ENCODE peak calls at places on chromosome 15, in four cellular contexts. N, S, E and T are unnamed samples.

GRCh38 chr15:62348528-62349087 is 183.5 kb upstream of the C2CD4B start:
- DNase-seq in N (no peak), S (no peak), E (no peak), T (no peak)

GRCh38 chr15:40441012-40441735 is 421 bp downstream of the BAHD1 start:
- DNase-seq in N (no peak), S (no peak), E (no peak), T (no peak)

GRCh38 chr15:41936649-41937567 is 35.4 kb downstream of the EHD4 start:
- DNase-seq in N (no peak), S (peak; percentile 66), E (no peak), T (no peak)

GRCh38 chr15:34119291-34119690 is 17.4 kb downstream of the PGBD4 start:
- DNase-seq in N (peak; percentile 41), S (no peak), E (no peak), T (no peak)

GRCh38 chr15:80183886-80184285 is 31.1 kb downstream of the FAH start:
- DNase-seq in N (no peak), S (no peak), E (peak; percentile 11), T (no peak)

GRCh38 chr15:52527898-52528464 is 699 bp downstream of the MYO5A start:
- DNase-seq in N (peak; percentile 50), S (peak; percentile 50), E (peak; percentile 57), T (no peak)

GRCh38 chr15:51105430-51106016 is 10.8 kb upstream of the TNFAIP8L3 start:
- DNase-seq in N (no peak), S (no peak), E (no peak), T (no peak)

GRCh38 chr15:83205725-83206324 is 1.8 kb downstream of the HDGFL3 start:
- DNase-seq in N (peak; percentile 45), S (no peak), E (no peak), T (no peak)

GRCh38 chr15:31781261-31781660 is 249.1 kb upstream of the CHRNA7 start:
- DNase-seq in N (no peak), S (no peak), E (no peak), T (no peak)

GRCh38 chr15:100588638-100589242 is 13.2 kb downstream of the LINS1 start:
- DNase-seq in N (peak; percentile 14), S (no peak), E (no peak), T (no peak)

GRCh38 chr15:99502182-99502581 is 63.6 kb upstream of the MEF2A start:
- DNase-seq in N (no peak), S (peak; percentile 83), E (no peak), T (no peak)

GRCh38 chr15:84734794-84735479 is 13.5 kb upstream of the ZNF592 start:
- DNase-seq in N (peak; percentile 41), S (peak; percentile 66), E (no peak), T (no peak)